ENCODE peak calls at places on chromosomes 4 and X, in ten cellular contexts. Q is Right ventricle myocardium superior; E is AG08396; K is NCI-H2107; S is activated CD8-positive, alpha-beta T cell treated with anti-CD3 and anti-CD28 coated beads for 36 hours; H is HFF-Myc; D is mesendoderm; F is stimulated activated CD8-positive, alpha-beta memory T cell treated with anti-CD3 and anti-CD28 coated beads, Interleukin-15, amount 100 ng/mL, for 24 hours; J is GM13976; G is NCI-H2171 treated with DMSO at 0.1 percent for 48 hours. N is an unnamed sample.

GRCh38 chrX:26851981-26852380 is 611.2 kb downstream of the PPP4R3C start:
- DNase-seq in F (no peak), K (no peak), H (no peak), J (no peak), Q (no peak), G (peak; percentile 47), S (no peak), E (no peak), D (peak; percentile 50), N (peak; percentile 54)

GRCh38 chr4:151921371-151921770 is 160.6 kb upstream of the GATB start:
- DNase-seq in E (peak; percentile 24), Q (no peak), F (no peak), S (no peak), K (no peak), G (no peak), D (no peak), H (peak; percentile 16), J (no peak), N (no peak)

GRCh38 chr4:125313497-125313896 is 1.3 kb upstream of the FAT4 start:
- DNase-seq in G (peak; percentile 80), D (peak; percentile 95), H (peak; percentile 95), Q (no peak), J (peak; percentile 63), F (no peak), E (peak; percentile 56), K (peak; percentile 0), S (peak; percentile 28), N (peak; percentile 82)

GRCh38 chr4:114077610-114078009 is 98.2 kb upstream of the ARSJ start:
- DNase-seq in E (peak; percentile 55), F (no peak), H (peak; percentile 58), Q (no peak), S (no peak), J (no peak), D (no peak), G (no peak), K (no peak), N (peak; percentile 11)

GRCh38 chrX:49171752-49172279 is at the start of gene PLP2:
- DNase-seq in S (peak; percentile 85), Q (peak; percentile 63), E (peak; percentile 62), D (no peak), H (no peak), K (peak; percentile 19), F (peak; percentile 43), J (peak; percentile 59), G (peak; percentile 46), N (peak; percentile 76)

GRCh38 chr4:41144812-41145211 is 69.5 kb downstream of the APBB2 start:
- DNase-seq in D (no peak), G (no peak), Q (no peak), E (no peak), F (no peak), H (no peak), J (no peak), K (no peak), S (no peak), N (no peak)

GRCh38 chr4:141193516-141193915 is 27.2 kb upstream of the ZNF330 start:
- DNase-seq in F (no peak), Q (no peak), H (no peak), G (no peak), E (no peak), K (no peak), D (no peak), J (no peak), S (no peak), N (no peak)

GRCh38 chrX:152154050-152154449 is 15.7 kb upstream of the MAGEA10 start:
- DNase-seq in F (no peak), Q (no peak), K (no peak), G (no peak), J (no peak), H (no peak), S (no peak), E (no peak), D (peak; percentile 76), N (no peak)

GRCh38 chr4:136599890-136600289 is 932.4 kb downstream of the PCDH18 start:
- DNase-seq in D (no peak), F (no peak), Q (no peak), S (no peak), K (no peak), G (no peak), E (no peak), J (no peak), H (no peak), N (peak; percentile 17)

GRCh38 chrX:27915617-27916016 is 65.6 kb downstream of the DCAF8L1 start:
- DNase-seq in S (no peak), E (no peak), K (no peak), Q (no peak), H (peak; percentile 25), J (no peak), G (no peak), D (no peak), F (no peak), N (peak; percentile 62)

GRCh38 chr4:132642196-132642817 is 506.8 kb upstream of the PCDH10 start:
- DNase-seq in G (peak; percentile 41), S (peak; percentile 10), K (no peak), J (peak; percentile 34), H (no peak), F (no peak), Q (no peak), D (peak; percentile 76), E (peak; percentile 17), N (peak; percentile 67)

GRCh38 chr4:44326716-44327115 is 121.9 kb downstream of the KCTD8 start:
- DNase-seq in G (peak; percentile 3), E (no peak), D (no peak), S (no peak), Q (no peak), J (no peak), F (no peak), K (no peak), H (no peak), N (peak; percentile 28)

GRCh38 chr4:25090516-25090915 is 59.8 kb upstream of the LGI2 start:
- DNase-seq in S (no peak), D (no peak), F (no peak), K (no peak), E (no peak), Q (no peak), G (no peak), J (no peak), H (no peak), N (no peak)

GRCh38 chr4:76546282-76547166 is 111.5 kb downstream of the SHROOM3 start:
- DNase-seq in D (peak; percentile 81), H (peak; percentile 75), K (peak; percentile 8), G (no peak), J (no peak), Q (peak; percentile 50), F (no peak), E (peak; percentile 45), S (no peak), N (peak; percentile 38)

GRCh38 chrX:119541188-119541587 is 24.0 kb downstream of the STEEP1 start:
- DNase-seq in G (no peak), D (peak; percentile 73), F (no peak), H (peak; percentile 27), E (peak; percentile 17), J (no peak), K (no peak), S (no peak), Q (no peak), N (peak; percentile 29)

GRCh38 chrX:63275127-63275526 is 76.0 kb downstream of the SPIN4 start:
- DNase-seq in H (no peak), J (peak; percentile 16), F (no peak), E (peak; percentile 29), K (no peak), S (peak; percentile 57), Q (no peak), G (no peak), D (peak; percentile 34), N (no peak)

GRCh38 chr4:104899863-104900262 is 246.8 kb upstream of the TET2 start:
- DNase-seq in G (no peak), F (no peak), S (no peak), H (no peak), Q (no peak), J (no peak), E (no peak), K (no peak), D (no peak), N (no peak)

N was measured in DMS53.